ENCODE peak calls at places on chromosomes 2 and 18, in five cellular contexts. M, X, Z, R and T are unnamed samples.

GRCh38 chr2:10591207-10591606 is 98.6 kb downstream of the NOL10 start:
- DNase-seq in M (no peak), X (no peak), Z (no peak), R (no peak), T (no peak)

GRCh38 chr2:36530178-36530982 is 67.6 kb downstream of the FEZ2 start:
- DNase-seq in M (no peak), X (no peak), Z (no peak), R (no peak), T (peak; percentile 49)

GRCh38 chr2:165745916-165746315 is 48.1 kb downstream of the GALNT3 start:
- DNase-seq in M (no peak), X (no peak), Z (no peak), R (no peak), T (peak; percentile 5)

GRCh38 chr2:239328306-239329191 is 72.3 kb downstream of the HDAC4 start:
- DNase-seq in M (no peak), X (no peak), Z (peak; percentile 76), R (peak; percentile 92), T (peak; percentile 45)

GRCh38 chr18:79936641-79937040 is 14.8 kb downstream of the SLC66A2 start:
- DNase-seq in M (peak; percentile 40), X (no peak), Z (no peak), R (peak; percentile 3), T (no peak)

GRCh38 chr2:60468390-60469085 is 84.9 kb downstream of the BCL11A start:
- DNase-seq in M (no peak), X (no peak), Z (no peak), R (no peak), T (peak; percentile 8)

GRCh38 chr2:3780477-3781402 is 77.4 kb downstream of the DCDC2C start:
- DNase-seq in M (peak; percentile 55), X (peak; percentile 32), Z (peak; percentile 74), R (peak; percentile 20), T (no peak)

GRCh38 chr2:23745726-23746105 is 181.2 kb downstream of the ATAD2B start:
- DNase-seq in M (no peak), X (no peak), Z (peak; percentile 21), R (no peak), T (peak; percentile 76)

GRCh38 chr18:12911025-12911927 is 27.2 kb upstream of the PTPN2 start:
- DNase-seq in M (peak; percentile 81), X (no peak), Z (peak; percentile 17), R (no peak), T (no peak)

GRCh38 chr2:76274154-76274553 is 563.4 kb upstream of the GCFC2 start:
- DNase-seq in M (no peak), X (no peak), Z (no peak), R (no peak), T (no peak)

GRCh38 chr2:181157326-181157725 is 176.9 kb downstream of the UBE2E3 start:
- DNase-seq in M (no peak), X (no peak), Z (no peak), R (no peak), T (peak; percentile 36)

GRCh38 chr2:64260817-64261216 is 116.6 kb upstream of the PELI1 start:
- DNase-seq in M (peak; percentile 56), X (no peak), Z (no peak), R (no peak), T (no peak)

GRCh38 chr2:172046080-172046678 is 39.1 kb upstream of the DLX1 start:
- DNase-seq in M (no peak), X (no peak), Z (no peak), R (no peak), T (no peak)

GRCh38 chr2:108988076-108988795 is 784 bp downstream of the EDAR start:
- DNase-seq in M (no peak), X (no peak), Z (no peak), R (no peak), T (no peak)

GRCh38 chr2:151630372-151630771 is 103.9 kb downstream of the NEB start:
- DNase-seq in M (no peak), X (no peak), Z (peak; percentile 24), R (no peak), T (no peak)

GRCh38 chr2:38835015-38835601 is 40.6 kb downstream of the DHX57 start:
- DNase-seq in M (no peak), X (peak; percentile 9), Z (peak; percentile 39), R (no peak), T (peak; percentile 25)

GRCh38 chr18:11955299-11956029 is 25.8 kb upstream of the IMPA2 start:
- DNase-seq in M (no peak), X (no peak), Z (peak; percentile 88), R (no peak), T (peak; percentile 90)

GRCh38 chr2:232085179-232085578 is 123.7 kb downstream of the DIS3L2 start:
- DNase-seq in M (no peak), X (no peak), Z (no peak), R (no peak), T (no peak)

GRCh38 chr2:213306320-213306942 is 22.2 kb downstream of the SPAG16 start:
- DNase-seq in M (no peak), X (no peak), Z (peak; percentile 13), R (peak; percentile 14), T (peak; percentile 80)

GRCh38 chr2:235968616-235969324 is 199.4 kb downstream of the GBX2 start:
- DNase-seq in M (no peak), X (no peak), Z (no peak), R (no peak), T (no peak)

GRCh38 chr18:8215741-8216140 is 393.5 kb upstream of the RAB12 start:
- DNase-seq in M (no peak), X (no peak), Z (no peak), R (no peak), T (no peak)

GRCh38 chr2:9311488-9311887 is 104.9 kb downstream of the ASAP2 start:
- DNase-seq in M (no peak), X (no peak), Z (no peak), R (no peak), T (peak; percentile 88)

GRCh38 chr2:205052781-205053180 is 507.5 kb downstream of the PARD3B start:
- DNase-seq in M (no peak), X (no peak), Z (no peak), R (no peak), T (no peak)

GRCh38 chr2:205051417-205051816 is 506.1 kb downstream of the PARD3B start:
- DNase-seq in M (no peak), X (no peak), Z (no peak), R (no peak), T (no peak)

GRCh38 chr2:205041472-205042130 is 496.3 kb downstream of the PARD3B start:
- DNase-seq in M (no peak), X (no peak), Z (no peak), R (no peak), T (no peak)

GRCh38 chr2:205043285-205043684 is 498.0 kb downstream of the PARD3B start:
- DNase-seq in M (no peak), X (no peak), Z (no peak), R (no peak), T (no peak)

DNA sequence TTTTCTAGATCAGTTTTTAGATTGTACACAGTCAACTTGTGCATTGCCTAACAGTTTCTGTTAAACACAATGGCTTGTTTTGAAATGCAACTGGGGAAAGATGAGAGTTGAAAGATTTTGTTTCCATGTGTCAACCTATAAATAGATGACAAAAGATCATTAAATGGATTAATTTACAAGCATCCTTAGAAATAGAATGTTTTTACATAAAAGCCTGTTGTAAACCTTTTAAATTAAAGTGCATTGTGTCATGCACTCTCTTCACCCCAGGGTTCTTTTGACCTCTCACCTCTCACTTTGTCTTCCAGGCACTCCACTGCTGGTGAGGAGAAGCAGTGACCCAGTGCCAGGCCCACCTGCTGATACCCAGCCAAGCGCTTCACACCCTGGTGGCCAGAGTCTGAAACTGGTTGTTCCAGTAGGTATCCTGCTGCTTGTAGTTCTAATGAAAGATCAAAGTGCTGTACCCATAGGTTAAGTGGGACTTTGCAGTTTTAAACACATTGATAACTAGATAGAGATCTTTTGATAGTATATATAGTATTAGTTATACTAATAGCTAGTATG is 502.1 kb downstream of the PARD3B start:
- DNase-seq in M (no peak), X (peak; percentile 72), Z (no peak), R (no peak), T (no peak)
- H3K4me3 ChIP-seq in M (no peak overlapping the region), X (no peak overlapping the region), Z (no peak overlapping the region), R (no peak overlapping the region), T (no peak overlapping the region)

GRCh38 chr18:48161911-48162698 is 231.6 kb upstream of the SMAD2 start:
- DNase-seq in M (peak; percentile 51), X (no peak), Z (no peak), R (no peak), T (peak; percentile 10)
- H3K4me3 ChIP-seq in M (peak overlapping the region; percentile 37), X (peak overlapping the region; percentile 80), Z (peak overlapping the region; percentile 41), R (peak overlapping the region; percentile 47), T (peak overlapping the region; percentile 50)

GRCh38 chr2:11919953-11920352 is 173.5 kb downstream of the LPIN1 start:
- DNase-seq in M (no peak), X (no peak), Z (no peak), R (no peak), T (no peak)
- H3K4me3 ChIP-seq in M (no peak overlapping the region), X (no peak overlapping the region), Z (no peak overlapping the region), R (no peak overlapping the region), T (no peak overlapping the region)

DNA sequence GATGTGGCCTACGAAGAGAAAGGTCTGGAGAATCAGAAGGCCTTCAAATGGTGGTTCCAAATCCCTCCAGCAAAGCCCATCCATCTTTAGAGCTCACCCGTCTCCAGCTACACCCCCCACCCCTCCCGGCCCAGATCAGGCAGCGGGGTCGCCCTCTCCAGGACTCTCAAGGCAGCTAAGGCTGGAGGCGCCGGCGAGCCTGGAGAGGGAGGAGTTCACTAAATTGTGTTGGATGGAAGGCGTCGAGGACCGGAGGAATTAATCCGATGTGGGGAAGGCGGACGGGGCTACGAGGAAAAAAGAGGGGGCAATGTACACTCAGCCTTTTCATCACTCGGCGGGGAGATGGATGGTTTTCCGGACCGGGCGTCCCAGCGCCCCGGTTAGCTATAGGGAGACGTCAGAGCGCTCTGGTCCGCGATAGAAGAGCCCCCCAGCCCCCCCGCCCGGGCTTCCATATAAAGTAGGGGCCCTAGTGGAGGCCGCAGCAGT is at the start of gene GRP:
- DNase-seq in M (no peak), X (no peak), Z (no peak), R (no peak), T (no peak)
- H3K4me3 ChIP-seq in M (no peak within 1 kb of the TSS), X (peak within 1 kb of the TSS; percentile 77), Z (no peak within 1 kb of the TSS), R (no peak within 1 kb of the TSS), T (peak within 1 kb of the TSS; percentile 50)

GRCh38 chr18:76565238-76566173 is 70.5 kb upstream of the ZNF516 start:
- DNase-seq in M (no peak), X (peak; percentile 75), Z (peak; percentile 89), R (peak; percentile 76), T (peak; percentile 94)

GRCh38 chr18:76562286-76562840 is 67.3 kb upstream of the ZNF516 start:
- DNase-seq in M (no peak), X (no peak), Z (no peak), R (no peak), T (no peak)

GRCh38 chr18:76564117-76564516 is 69.1 kb upstream of the ZNF516 start:
- DNase-seq in M (no peak), X (no peak), Z (no peak), R (no peak), T (peak; percentile 69)

GRCh38 chr18:76566987-76567386 is 71.9 kb upstream of the ZNF516 start:
- DNase-seq in M (no peak), X (no peak), Z (no peak), R (no peak), T (no peak)

DNA sequence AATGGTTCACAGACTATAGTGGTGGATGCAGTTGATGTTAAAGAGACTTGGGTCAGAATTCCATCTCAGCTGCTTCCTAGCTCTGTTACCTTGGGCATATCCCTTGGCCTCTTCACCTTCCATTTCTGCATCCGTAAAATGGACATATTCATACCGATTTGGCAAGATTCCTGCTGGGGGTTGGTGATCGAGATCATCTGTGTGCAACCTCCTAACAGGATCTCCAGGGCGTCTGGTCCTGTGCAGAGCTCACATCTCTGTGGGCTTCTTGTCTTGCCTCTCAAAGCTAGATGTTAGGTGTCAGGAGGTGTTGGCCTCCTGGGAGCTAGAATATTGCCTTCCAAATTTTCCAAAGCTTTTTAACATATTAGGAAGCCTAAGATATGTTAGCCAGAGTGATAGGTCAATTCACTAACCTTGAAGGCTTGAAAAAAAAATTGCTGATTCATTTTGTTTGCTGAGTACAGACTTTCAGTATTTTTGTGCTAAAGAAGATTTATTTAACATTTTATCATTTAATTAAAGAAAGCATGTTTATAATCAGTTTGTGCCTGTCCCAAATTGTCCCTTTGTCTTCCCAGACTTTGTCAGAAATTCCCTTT is 69.7 kb upstream of the ZNF516 start:
- DNase-seq in M (no peak), X (no peak), Z (no peak), R (no peak), T (peak; percentile 17)
- H3K4me3 ChIP-seq in M (no peak overlapping the region), X (no peak overlapping the region), Z (no peak overlapping the region), R (peak overlapping the region; percentile 44), T (peak overlapping the region; percentile 45)